ENCODE peak calls at places on chromosomes 5 and 9, in four cellular contexts. J is WERI-Rb-1, Z is tibial artery, B is upper lobe of right lung. A is an unnamed sample.

GRCh38 chr9:137194388-137194787 is 5.9 kb downstream of the SSNA1 start:
- DNase-seq in B (no peak), J (peak; percentile 52), Z (no peak), A (no peak)

GRCh38 chr5:142110046-142110531 is 1.5 kb downstream of the NDFIP1 start:
- DNase-seq in B (no peak), J (no peak), Z (no peak), A (no peak)

GRCh38 chr5:5906778-5907177 is 471.6 kb downstream of the MED10 start:
- DNase-seq in B (no peak), J (no peak), Z (no peak), A (no peak)

GRCh38 chr9:71490810-71491209 is 277.5 kb downstream of the CEMIP2 start:
- DNase-seq in J (no peak), B (no peak), Z (no peak), A (no peak)

GRCh38 chr9:98887918-98888510 is 55.7 kb upstream of the COL15A1 start:
- DNase-seq in B (no peak), Z (no peak), J (no peak), A (no peak)

GRCh38 chr9:4164356-4164755 is 135.5 kb downstream of the GLIS3 start:
- DNase-seq in Z (no peak), J (no peak), B (no peak), A (no peak)

GRCh38 chr5:89878140-89878570 is 531.4 kb downstream of the CETN3 start:
- DNase-seq in Z (no peak), J (no peak), B (no peak), A (no peak)

GRCh38 chr9:130732793-130733221 is 39.2 kb downstream of the EXOSC2 start:
- DNase-seq in B (no peak), J (no peak), Z (no peak), A (no peak)

GRCh38 chr5:156120777-156121176 is 206.2 kb upstream of the SGCD start:
- DNase-seq in Z (no peak), B (no peak), J (no peak), A (no peak)

GRCh38 chr5:100899675-100900074 is 3.4 kb downstream of the ST8SIA4 start:
- DNase-seq in Z (no peak), B (no peak), J (no peak), A (no peak)

GRCh38 chr9:97315550-97315949 is 8.1 kb downstream of the CCDC180 start:
- DNase-seq in B (no peak), Z (no peak), J (no peak), A (no peak)

GRCh38 chr5:96112123-96112670 is 150.5 kb upstream of the ELL2 start:
- DNase-seq in B (no peak), J (no peak), Z (no peak), A (no peak)

GRCh38 chr9:127781821-127782220 is 3.4 kb upstream of the SH2D3C start:
- DNase-seq in B (no peak), Z (no peak), J (no peak), A (no peak)

GRCh38 chr5:126274819-126275218 is 148.4 kb upstream of the GRAMD2B start:
- DNase-seq in J (no peak), Z (no peak), B (no peak), A (no peak)

GRCh38 chr9:72726951-72727350 is 205.5 kb downstream of the TMC1 start:
- DNase-seq in Z (no peak), B (no peak), J (no peak), A (no peak)

GRCh38 chr5:96817496-96817895 is 9.8 kb upstream of the ERAP1 start:
- DNase-seq in J (no peak), Z (no peak), B (no peak), A (no peak)

GRCh38 chr9:70405808-70406445 is 8.5 kb downstream of the KLF9 start:
- DNase-seq in J (no peak), B (no peak), Z (no peak), A (no peak)

GRCh38 chr9:120944434-120945125 is 18.0 kb upstream of the TRAF1 start:
- DNase-seq in J (no peak), Z (no peak), B (no peak), A (no peak)

GRCh38 chr9:73149371-73150067 is 2.1 kb upstream of the ANXA1 start:
- DNase-seq in J (no peak), Z (no peak), B (no peak), A (no peak)

GRCh38 chr9:99377790-99378775 is 156.0 kb downstream of the SEC61B start:
- DNase-seq in B (no peak), J (no peak), Z (no peak), A (no peak)

GRCh38 chr5:77157732-77158532 is 52.5 kb upstream of the PDE8B start:
- DNase-seq in B (no peak), J (no peak), Z (no peak), A (no peak)

GRCh38 chr5:94395468-94395867 is 222.9 kb downstream of the KIAA0825 start:
- DNase-seq in Z (no peak), J (no peak), B (no peak), A (no peak)

GRCh38 chr5:94389515-94389899 is 228.9 kb downstream of the KIAA0825 start:
- DNase-seq in Z (no peak), B (no peak), J (no peak), A (no peak)

GRCh38 chr5:94396687-94397086 is 221.7 kb downstream of the KIAA0825 start:
- DNase-seq in Z (no peak), B (no peak), J (peak; percentile 26), A (no peak)

GRCh38 chr5:94388773-94389514 is 229.5 kb downstream of the KIAA0825 start:
- DNase-seq in Z (no peak), J (no peak), B (no peak), A (no peak)

GRCh38 chr5:94391996-94392395 is 226.4 kb downstream of the KIAA0825 start:
- DNase-seq in Z (no peak), J (no peak), B (no peak), A (no peak)
- H3K9me3 ChIP-seq in Z (no peaks in the 10 kb centered on the region), J (peaks cover 2% of the 10 kb centered on the region), B (no peaks in the 10 kb centered on the region), A (no peaks in the 10 kb centered on the region)

GRCh38 chr5:123943136-123943535 is 431.2 kb downstream of the CSNK1G3 start:
- DNase-seq in Z (no peak), J (no peak), B (no peak), A (no peak)
- H3K9me3 ChIP-seq in Z (peaks cover 5% of the 10 kb centered on the region), J (peaks cover 15% of the 10 kb centered on the region), B (no peaks in the 10 kb centered on the region), A (no peaks in the 10 kb centered on the region)

GRCh38 chr5:140753561-140753960 is 32.4 kb upstream of the PCDHA1 start:
- DNase-seq in Z (no peak), B (no peak), J (no peak), A (no peak)
- H3K9me3 ChIP-seq in Z (peaks cover 62% of the 10 kb centered on the region), B (peaks cover 33% of the 10 kb centered on the region), J (peaks cover 28% of the 10 kb centered on the region), A (peaks cover 16% of the 10 kb centered on the region)

GRCh38 chr9:96189995-96190394 is 112.0 kb downstream of the HSD17B3 start:
- DNase-seq in Z (no peak), J (no peak), B (no peak), A (no peak)
- H3K9me3 ChIP-seq in Z (peaks cover 20% of the 10 kb centered on the region), J (peaks cover 22% of the 10 kb centered on the region), B (no peaks in the 10 kb centered on the region), A (no peaks in the 10 kb centered on the region)

DNA sequence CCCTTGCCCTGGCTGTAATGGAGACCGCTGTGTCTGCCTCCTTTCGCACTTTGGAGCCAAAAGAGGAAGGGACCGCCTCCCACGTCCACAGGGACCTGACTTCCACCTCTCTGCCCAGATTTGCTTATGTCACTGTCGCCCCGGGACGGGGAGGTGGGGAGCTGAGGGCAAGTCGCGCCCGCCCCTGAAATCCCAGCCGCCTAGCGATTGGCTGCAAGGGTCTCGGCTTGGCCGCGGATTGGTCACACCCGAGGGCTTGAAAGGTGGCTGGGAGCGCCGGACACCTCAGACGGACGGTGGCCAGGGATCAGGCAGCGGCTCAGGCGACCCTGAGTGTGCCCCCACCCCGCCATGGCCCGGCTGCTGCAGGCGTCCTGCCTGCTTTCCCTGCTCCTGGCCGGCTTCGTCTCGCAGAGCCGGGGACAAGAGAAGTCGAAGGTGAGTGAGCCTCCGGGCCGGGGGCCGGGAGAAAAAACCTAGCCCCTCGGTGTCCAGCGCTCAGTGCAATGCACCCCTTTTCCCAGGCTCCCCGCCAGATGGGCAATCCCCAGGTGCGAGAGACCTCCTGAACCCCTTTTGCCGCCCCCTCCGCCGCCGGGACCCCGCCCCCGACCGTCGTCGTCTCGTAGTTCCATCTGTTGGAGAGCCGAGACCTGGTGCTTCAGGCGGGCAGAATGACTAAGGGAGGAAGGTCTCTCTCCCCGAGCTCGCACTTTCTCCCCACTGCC is at the start of gene GPX3:
- DNase-seq in Z (peak; percentile 99), J (peak; percentile 93), B (peak; percentile 96), A (peak; percentile 97)
- H3K9me3 ChIP-seq in Z (no peaks in the 10 kb centered on the region), J (no peaks in the 10 kb centered on the region), B (no peaks in the 10 kb centered on the region), A (no peaks in the 10 kb centered on the region)

GRCh38 chr5:56309262-56309826 is 76.2 kb upstream of the ANKRD55 start:
- DNase-seq in B (no peak), J (no peak), Z (no peak), A (no peak)

GRCh38 chr5:56305551-56305950 is 72.4 kb upstream of the ANKRD55 start:
- DNase-seq in J (no peak), B (no peak), Z (no peak), A (no peak)

GRCh38 chr5:56305001-56305400 is 71.9 kb upstream of the ANKRD55 start:
- DNase-seq in B (no peak), Z (no peak), J (no peak), A (no peak)

GRCh38 chr5:56306433-56307150 is 73.5 kb upstream of the ANKRD55 start:
- DNase-seq in B (no peak), Z (no peak), J (no peak), A (no peak)

DNA sequence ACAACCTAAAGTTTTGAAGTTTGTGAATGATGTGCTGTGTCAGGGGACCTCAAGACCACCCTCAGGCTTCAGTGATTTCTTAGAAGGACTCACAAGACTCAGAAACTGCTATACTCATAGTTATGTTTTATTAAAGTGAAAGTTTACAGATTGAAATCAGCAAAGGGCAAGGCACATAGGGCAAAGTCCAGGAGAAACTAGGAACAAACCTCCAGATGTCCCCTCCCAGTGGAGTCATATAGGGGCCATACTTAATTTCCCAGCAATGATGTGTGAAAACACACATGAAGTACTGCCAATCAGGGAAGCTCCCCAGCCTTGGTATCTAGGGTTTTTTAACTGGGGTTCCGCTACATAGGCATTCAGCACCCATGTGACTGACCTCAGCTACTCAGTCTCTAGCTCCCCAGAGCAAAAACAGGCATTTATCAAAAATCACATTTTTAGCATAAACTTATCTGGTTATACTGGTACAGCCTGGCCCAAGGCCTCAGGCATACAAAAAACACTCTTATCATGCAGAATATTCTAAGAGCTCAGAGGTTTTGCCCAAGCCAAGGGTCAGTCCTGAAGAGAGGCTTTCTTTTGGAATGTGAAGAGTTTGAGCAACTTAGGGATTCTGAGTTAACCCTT is 74.7 kb upstream of the ANKRD55 start:
- DNase-seq in B (no peak), Z (no peak), J (no peak), A (no peak)
- H3K9me3 ChIP-seq in B (peaks cover 6% of the 10 kb centered on the region), Z (peaks cover 5% of the 10 kb centered on the region), J (peaks cover 9% of the 10 kb centered on the region), A (no peaks in the 10 kb centered on the region)